ENCODE peak calls at places on chromosomes 4 and X, in seven cellular contexts. M, E, X, R, K, W and D are unnamed samples. For H3K4me1, the result is how much of the 10 kb centered on the place peaks cover.

GRCh38 chr4:16150716-16151115 is 66.9 kb upstream of the PROM1 start:
- DNase-seq in M (no peak), E (no peak), X (no peak), R (no peak), K (no peak), W (no peak), D (no peak)

GRCh38 chr4:62457356-62457755 is 1257.2 kb downstream of the ADGRL3 start:
- DNase-seq in M (no peak), E (no peak), X (no peak), R (no peak), K (no peak), W (no peak), D (no peak)

GRCh38 chr4:102420563-102421221 is 75.4 kb upstream of the SLC39A8 start:
- DNase-seq in M (no peak), E (no peak), X (no peak), R (no peak), K (peak), W (no peak), D (no peak)

GRCh38 chr4:41154001-41154813 is 60.1 kb downstream of the APBB2 start:
- DNase-seq in M (no peak), E (no peak), X (no peak), R (no peak), K (no peak), W (no peak), D (no peak)

GRCh38 chr4:138225477-138225876 is 16.7 kb downstream of the SLC7A11 start:
- DNase-seq in M (no peak), E (no peak), X (no peak), R (no peak), K (peak), W (no peak), D (no peak)

GRCh38 chr4:168735735-168736134 is 238.9 kb downstream of the PALLD start:
- DNase-seq in M (no peak), E (no peak), X (no peak), R (no peak), K (no peak), W (no peak), D (no peak)

GRCh38 chr4:137961051-137961438 is 281.1 kb downstream of the SLC7A11 start:
- DNase-seq in M (no peak), E (no peak), X (no peak), R (no peak), K (no peak), W (no peak), D (no peak)

GRCh38 chrX:12885508-12885907 is 18.6 kb downstream of the TLR7 start:
- DNase-seq in M (no peak), E (no peak), X (no peak), R (no peak), K (no peak), W (no peak), D (no peak)

GRCh38 chr4:75953509-75953908 is 12.7 kb upstream of the NAAA start:
- DNase-seq in M (no peak), E (no peak), X (no peak), R (no peak), K (peak), W (no peak), D (no peak)

GRCh38 chrX:14963447-14964236 is 90.4 kb downstream of the MOSPD2 start:
- DNase-seq in M (no peak), E (no peak), X (no peak), R (no peak), K (peak), W (no peak), D (no peak)

GRCh38 chr4:176191974-176192373 is 3.4 kb downstream of the SPATA4 start:
- DNase-seq in M (no peak), E (no peak), X (no peak), R (no peak), K (peak), W (no peak), D (no peak)

GRCh38 chr4:43113196-43113595 is 220.7 kb downstream of the GRXCR1 start:
- DNase-seq in M (no peak), E (no peak), X (no peak), R (no peak), K (no peak), W (no peak), D (no peak)

GRCh38 chr4:61583696-61584095 is 383.6 kb downstream of the ADGRL3 start:
- DNase-seq in M (no peak), E (no peak), X (no peak), R (no peak), K (peak), W (no peak), D (no peak)

GRCh38 chr4:177214935-177215334 is 94.7 kb upstream of the NEIL3 start:
- DNase-seq in M (no peak), E (no peak), X (no peak), R (no peak), K (peak), W (no peak), D (no peak)

GRCh38 chr4:81165853-81166430 is 49.1 kb downstream of the PRKG2 start:
- DNase-seq in M (no peak), E (no peak), X (no peak), R (no peak), K (peak), W (no peak), D (no peak)

GRCh38 chrX:86002076-86002896 is 45.1 kb downstream of the CHM start:
- DNase-seq in M (no peak), E (no peak), X (peak), R (no peak), K (peak), W (peak), D (no peak)

GRCh38 chrX:19121898-19122640 is at the start of gene ADGRG2:
- DNase-seq in M (no peak), E (peak), X (peak), R (peak), K (peak), W (peak), D (no peak)

GRCh38 chr4:52545099-52546069 is 113.7 kb downstream of the USP46 start:
- DNase-seq in M (peak), E (peak), X (peak), R (peak), K (peak), W (no peak), D (peak)

GRCh38 chr4:172356002-172356401 is 542.8 kb downstream of the GALNTL6 start:
- DNase-seq in M (no peak), E (no peak), X (no peak), R (no peak), K (no peak), W (no peak), D (no peak)

GRCh38 chr4:184293552-184293951 is 75.9 kb upstream of the ENPP6 start:
- DNase-seq in M (no peak), E (no peak), X (peak), R (no peak), K (no peak), W (no peak), D (no peak)

GRCh38 chr4:5399790-5400421 is 308.5 kb downstream of the EVC2 start:
- DNase-seq in M (no peak), E (no peak), X (peak), R (peak), K (peak), W (no peak), D (no peak)

GRCh38 chr4:3875466-3875865 is 109.3 kb downstream of the ADRA2C start:
- DNase-seq in M (no peak), E (peak), X (no peak), R (no peak), K (no peak), W (no peak), D (peak)

GRCh38 chrX:45515262-45516215 is 314.9 kb upstream of the DIPK2B start:
- DNase-seq in M (peak), E (no peak), X (peak), R (peak), K (peak), W (no peak), D (peak)

GRCh38 chr4:101367201-101367600 is 19.9 kb upstream of the PPP3CA start:
- DNase-seq in M (no peak), E (no peak), X (no peak), R (no peak), K (peak), W (no peak), D (no peak)

GRCh38 chrX:36445576-36445975 is 526.0 kb downstream of the CFAP47 start:
- DNase-seq in M (no peak), E (no peak), X (no peak), R (no peak), K (no peak), W (no peak), D (no peak)

GRCh38 chr4:8322794-8323704 is 53.5 kb downstream of the HTRA3 start:
- DNase-seq in M (no peak), E (no peak), X (no peak), R (no peak), K (no peak), W (no peak), D (no peak)

GRCh38 chr4:61614256-61614655 is 414.1 kb downstream of the ADGRL3 start:
- DNase-seq in M (no peak), E (no peak), X (no peak), R (no peak), K (peak), W (no peak), D (no peak)

GRCh38 chr4:55124337-55125076 is 888 bp downstream of the KDR start:
- DNase-seq in M (no peak), E (peak), X (no peak), R (no peak), K (no peak), W (peak), D (peak)

GRCh38 chr4:153466637-153467153 is 535 bp downstream of the TMEM131L start:
- DNase-seq in M (no peak), E (no peak), X (no peak), R (peak), K (no peak), W (peak), D (no peak)
- TF ChIP-seq POLR2A in M (no peak), E (no peak), X (no peak), R (no peak), K (no peak), W (no peak), D (no peak)

DNA sequence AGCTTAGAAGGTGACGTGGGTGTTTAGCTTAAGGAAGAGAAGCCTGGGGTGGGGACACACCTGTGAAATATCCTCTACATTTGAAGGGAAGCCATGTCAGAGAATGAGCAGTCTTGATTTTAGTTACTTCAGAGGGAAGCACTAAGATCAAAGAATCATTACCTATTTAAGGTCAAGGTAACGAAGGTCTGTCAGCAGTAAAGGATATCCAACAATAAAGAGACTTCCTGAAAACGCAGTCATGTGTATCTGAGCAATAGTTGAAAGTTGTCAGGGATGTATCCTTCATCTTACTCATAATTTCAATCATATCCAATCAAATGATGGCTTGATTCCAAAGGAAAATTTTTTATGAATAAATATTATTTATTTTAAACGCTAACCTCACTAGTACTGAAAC is 33.5 kb downstream of the IGFBP7 start:
- DNase-seq in M (no peak), E (no peak), X (no peak), R (no peak), K (no peak), W (no peak), D (no peak)
- H3K4me1 ChIP-seq in M (under half), E (under half), X (under half), R (half or more), K (under half), W (under half), D (under half)

GRCh38 chrX:8987672-8988250 is 46.2 kb downstream of the FAM9B start:
- DNase-seq in M (no peak), E (no peak), X (no peak), R (no peak), K (no peak), W (no peak), D (no peak)

GRCh38 chrX:8984231-8984630 is 49.7 kb downstream of the FAM9B start:
- DNase-seq in M (no peak), E (no peak), X (no peak), R (no peak), K (no peak), W (no peak), D (no peak)

DNA sequence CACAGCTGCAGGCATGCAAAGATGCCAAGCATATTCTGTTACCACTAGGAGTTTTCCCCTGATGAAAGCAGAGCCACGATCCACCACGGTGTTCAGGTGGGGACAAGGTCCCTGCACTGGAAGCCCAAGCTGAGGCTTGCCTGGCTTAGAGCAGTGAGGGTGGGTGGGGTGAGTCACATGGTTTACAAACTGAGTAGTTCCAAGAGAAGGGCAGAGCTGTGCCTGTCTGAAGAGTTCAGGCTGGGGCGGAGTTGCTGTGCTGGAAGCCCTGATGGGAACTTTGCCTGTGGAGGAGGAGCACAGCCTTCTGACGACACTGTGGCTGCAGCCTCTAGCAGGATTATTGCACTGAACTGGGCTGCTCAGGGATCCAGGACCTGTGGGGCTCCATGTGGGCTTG is 45.5 kb downstream of the FAM9B start:
- DNase-seq in M (no peak), E (no peak), X (no peak), R (no peak), K (peak), W (no peak), D (peak)
- H3K4me3 ChIP-seq in M (no peak), E (no peak), X (no peak), R (no peak), K (no peak), W (no peak), D (no peak)

DNA sequence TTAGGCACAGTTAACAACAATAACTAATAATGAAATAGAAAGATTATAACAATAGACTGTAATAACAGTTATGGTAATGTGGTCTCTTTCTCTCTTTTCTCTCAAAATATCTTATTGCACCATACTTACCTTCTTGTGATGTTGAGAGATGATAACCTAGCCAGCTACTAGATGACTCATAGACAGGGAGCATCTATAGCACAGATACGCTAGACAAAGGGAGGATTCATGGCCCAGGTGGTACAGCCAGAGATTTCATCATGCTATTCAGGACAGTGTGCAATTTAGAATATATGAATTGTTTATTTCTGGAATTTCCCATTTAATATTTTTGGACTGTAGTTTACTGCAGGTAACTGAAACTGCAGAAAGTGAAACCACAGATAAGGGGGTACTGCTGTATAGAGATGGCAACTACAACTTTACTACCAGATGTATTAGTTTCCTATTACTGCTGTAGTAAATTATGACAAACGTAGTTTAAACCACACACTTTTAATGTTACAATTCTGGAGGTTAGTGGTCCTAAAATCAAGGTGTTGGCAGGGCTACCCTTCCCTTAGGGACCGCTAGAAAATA is 41.8 kb upstream of the MAGED1 start:
- DNase-seq in M (no peak), E (no peak), X (no peak), R (no peak), K (no peak), W (no peak), D (no peak)
- TF ChIP-seq POLR2A in M (no peak), E (no peak), X (no peak), R (no peak), K (no peak), W (no peak), D (no peak)

DNA sequence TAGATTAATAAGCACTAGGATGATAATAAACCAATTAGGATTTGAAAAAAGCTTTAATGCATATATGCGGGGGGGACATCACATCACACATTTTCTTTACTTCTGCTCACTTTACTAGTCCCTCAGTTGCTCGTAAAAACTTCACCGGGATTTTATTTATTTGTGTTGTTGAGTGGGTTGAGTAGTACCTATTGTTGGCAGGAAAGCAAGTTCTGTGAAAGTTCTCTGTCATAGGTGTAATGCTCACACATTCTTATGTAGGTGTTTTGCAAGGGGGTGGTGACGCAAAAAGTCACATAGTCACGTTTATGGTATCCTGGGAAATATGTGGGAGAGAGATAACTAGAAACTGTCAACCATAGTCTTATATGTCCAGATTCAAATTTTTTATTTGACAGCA is 65.3 kb downstream of the PDLIM5 start:
- DNase-seq in M (no peak), E (no peak), X (no peak), R (no peak), K (peak), W (no peak), D (peak)
- H3K4me1 ChIP-seq in M (under half), E (under half), X (under half), R (under half), K (under half), W (under half), D (under half)

DNA sequence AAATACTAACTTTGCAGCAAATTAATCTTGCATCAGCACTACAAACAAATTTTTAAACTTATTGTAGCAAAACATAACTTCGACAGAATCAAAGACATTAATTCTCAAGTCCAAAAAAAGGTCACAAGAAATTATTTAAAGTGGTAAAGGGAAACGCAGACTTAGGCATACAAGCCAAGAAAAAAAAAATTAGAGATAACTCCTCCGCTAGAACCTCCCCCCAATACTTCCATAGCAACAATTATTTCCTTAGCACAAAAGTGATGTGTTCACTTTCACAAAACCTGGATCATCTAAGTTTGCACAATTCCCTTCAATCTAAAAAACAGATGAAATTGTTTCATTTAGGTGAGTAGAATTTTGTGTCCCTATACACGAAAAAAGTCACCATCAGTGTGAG is 1.1 kb downstream of the LRBA start:
- DNase-seq in M (no peak), E (no peak), X (no peak), R (no peak), K (no peak), W (no peak), D (no peak)
- H3K4me3 ChIP-seq in M (peak), E (peak), X (no peak), R (peak), K (peak), W (peak), D (no peak)

GRCh38 chr4:67699603-67700002 is 1.4 kb downstream of the UBA6 start:
- DNase-seq in M (no peak), E (no peak), X (no peak), R (no peak), K (no peak), W (no peak), D (no peak)

GRCh38 chr4:67697860-67698655 is 2.9 kb downstream of the UBA6 start:
- DNase-seq in M (no peak), E (no peak), X (no peak), R (no peak), K (no peak), W (no peak), D (no peak)

GRCh38 chr4:67702166-67702565 is 1.2 kb upstream of the UBA6 start:
- DNase-seq in M (no peak), E (no peak), X (no peak), R (no peak), K (no peak), W (no peak), D (no peak)

GRCh38 chr4:67700119-67700873 is 659 bp downstream of the UBA6 start:
- DNase-seq in M (no peak), E (no peak), X (no peak), R (no peak), K (peak), W (no peak), D (no peak)

GRCh38 chr4:67700874-67701850 is at the start of gene UBA6:
- DNase-seq in M (peak), E (peak), X (peak), R (peak), K (peak), W (peak), D (peak)
- TF ChIP-seq POLR2A in M (peak), E (peak), X (peak), R (peak), K (peak), W (no peak), D (no peak)

DNA sequence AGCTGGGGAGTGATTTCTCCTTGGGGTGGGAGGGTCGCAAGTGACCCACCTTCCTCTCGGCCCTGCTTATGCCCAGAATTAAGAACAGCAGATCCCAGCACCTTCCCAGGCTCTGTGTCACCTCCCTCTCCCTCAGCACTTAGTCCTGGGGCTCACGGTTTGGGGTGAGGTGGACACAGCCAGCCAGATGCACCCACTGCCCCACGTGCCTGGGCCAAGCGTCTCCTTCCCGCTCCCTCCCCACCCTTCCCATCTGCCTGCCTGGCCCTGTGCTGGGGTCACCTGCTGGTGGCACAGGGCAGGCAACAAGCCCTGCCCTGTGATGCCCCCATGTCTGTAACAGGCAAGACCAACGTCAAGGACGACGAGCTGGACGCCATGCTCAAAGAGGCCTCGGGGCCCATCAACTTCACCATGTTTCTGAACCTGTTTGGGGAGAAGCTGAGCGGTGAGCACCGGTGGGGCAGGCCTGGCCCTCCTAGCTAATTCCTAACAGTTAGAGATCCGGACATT is 5.3 kb downstream of the MYL5 start:
- DNase-seq in M (no peak), E (peak), X (no peak), R (no peak), K (no peak), W (peak), D (no peak)
- H3K4me1 ChIP-seq in M (under half), E (under half), X (under half), R (under half), K (under half), W (under half), D (under half)

GRCh38 chr4:111323916-111324315 is 701.0 kb upstream of the PITX2 start:
- DNase-seq in M (no peak), E (no peak), X (no peak), R (no peak), K (peak), W (no peak), D (no peak)
- H3K4me3 ChIP-seq in M (no peak), E (no peak), X (no peak), R (no peak), K (no peak), W (no peak), D (no peak)